ENCODE peak calls at places on chromosomes 1 and 21, in eight cellular contexts. One of them, this sample, is unnamed.

GRCh38 chr21:37627561-37627960 is 261.0 kb downstream of the DYRK1A start:
- DNase-seq in naive thymus-derived CD4-positive, alpha-beta T cell: no peak
- DNase-seq in left lung: no peak
- DNase-seq in transverse colon: no peak
- DNase-seq in aorta: no peak
- DNase-seq in OCI-LY7: no peak
- DNase-seq in lung: no peak
- DNase-seq in CD8-positive, alpha-beta T cell: no peak
- DNase-seq in this sample: no peak

GRCh38 chr1:70459502-70460225 is 48.6 kb downstream of the CTH start:
- DNase-seq in OCI-LY7: no peak
- DNase-seq in aorta: no peak
- DNase-seq in left lung: no peak
- DNase-seq in naive thymus-derived CD4-positive, alpha-beta T cell: no peak
- DNase-seq in transverse colon: no peak
- DNase-seq in lung: no peak
- DNase-seq in CD8-positive, alpha-beta T cell: no peak
- DNase-seq in this sample: no peak

GRCh38 chr1:177817969-177818872 is 151.6 kb downstream of the SEC16B start:
- DNase-seq in left lung: no peak
- DNase-seq in CD8-positive, alpha-beta T cell: no peak
- DNase-seq in lung: no peak
- DNase-seq in transverse colon: no peak
- DNase-seq in aorta: no peak
- DNase-seq in OCI-LY7: peak; percentile 16
- DNase-seq in naive thymus-derived CD4-positive, alpha-beta T cell: no peak
- DNase-seq in this sample: no peak

GRCh38 chr1:3536395-3536794 is 74.9 kb downstream of the MEGF6 start:
- DNase-seq in transverse colon: no peak
- DNase-seq in naive thymus-derived CD4-positive, alpha-beta T cell: no peak
- DNase-seq in OCI-LY7: no peak
- DNase-seq in aorta: no peak
- DNase-seq in CD8-positive, alpha-beta T cell: no peak
- DNase-seq in left lung: no peak
- DNase-seq in lung: no peak
- DNase-seq in this sample: no peak

GRCh38 chr1:107900083-107900945 is 64.7 kb downstream of the VAV3 start:
- DNase-seq in naive thymus-derived CD4-positive, alpha-beta T cell: no peak
- DNase-seq in aorta: no peak
- DNase-seq in OCI-LY7: peak; percentile 51
- DNase-seq in CD8-positive, alpha-beta T cell: no peak
- DNase-seq in left lung: no peak
- DNase-seq in transverse colon: no peak
- DNase-seq in lung: no peak
- DNase-seq in this sample: no peak

GRCh38 chr21:44850905-44851657 is 22.4 kb downstream of the PTTG1IP start:
- DNase-seq in aorta: peak; percentile 42
- DNase-seq in left lung: peak; percentile 16
- DNase-seq in naive thymus-derived CD4-positive, alpha-beta T cell: no peak
- DNase-seq in CD8-positive, alpha-beta T cell: no peak
- DNase-seq in OCI-LY7: no peak
- DNase-seq in transverse colon: no peak
- DNase-seq in lung: no peak
- DNase-seq in this sample: peak; percentile 32

GRCh38 chr1:203045821-203046594 is 19.7 kb downstream of the PPFIA4 start:
- DNase-seq in aorta: peak; percentile 70
- DNase-seq in lung: no peak
- DNase-seq in OCI-LY7: no peak
- DNase-seq in CD8-positive, alpha-beta T cell: no peak
- DNase-seq in naive thymus-derived CD4-positive, alpha-beta T cell: no peak
- DNase-seq in transverse colon: no peak
- DNase-seq in left lung: no peak
- DNase-seq in this sample: no peak

GRCh38 chr1:160797163-160797797 is 1.3 kb downstream of the LY9 start:
- DNase-seq in OCI-LY7: peak; percentile 28
- DNase-seq in aorta: no peak
- DNase-seq in CD8-positive, alpha-beta T cell: no peak
- DNase-seq in lung: peak; percentile 14
- DNase-seq in left lung: no peak
- DNase-seq in naive thymus-derived CD4-positive, alpha-beta T cell: no peak
- DNase-seq in transverse colon: no peak
- DNase-seq in this sample: no peak

GRCh38 chr1:23797478-23798448 is 2.8 kb downstream of the GALE start:
- DNase-seq in aorta: no peak
- DNase-seq in left lung: no peak
- DNase-seq in naive thymus-derived CD4-positive, alpha-beta T cell: no peak
- DNase-seq in CD8-positive, alpha-beta T cell: no peak
- DNase-seq in lung: no peak
- DNase-seq in transverse colon: no peak
- DNase-seq in OCI-LY7: no peak
- DNase-seq in this sample: no peak

GRCh38 chr1:33306561-33307493 is 14.1 kb downstream of the A3GALT2 start:
- DNase-seq in transverse colon: no peak
- DNase-seq in left lung: no peak
- DNase-seq in lung: no peak
- DNase-seq in naive thymus-derived CD4-positive, alpha-beta T cell: no peak
- DNase-seq in CD8-positive, alpha-beta T cell: no peak
- DNase-seq in OCI-LY7: no peak
- DNase-seq in aorta: peak; percentile 82
- DNase-seq in this sample: no peak

GRCh38 chr1:225919906-225920305 is 4.1 kb downstream of the PYCR2 start:
- DNase-seq in lung: peak; percentile 59
- DNase-seq in naive thymus-derived CD4-positive, alpha-beta T cell: no peak
- DNase-seq in CD8-positive, alpha-beta T cell: no peak
- DNase-seq in aorta: peak; percentile 83
- DNase-seq in OCI-LY7: no peak
- DNase-seq in left lung: peak; percentile 66
- DNase-seq in transverse colon: peak; percentile 66
- DNase-seq in this sample: no peak

GRCh38 chr1:102550729-102551384 is 554.1 kb upstream of the OLFM3 start:
- DNase-seq in left lung: no peak
- DNase-seq in CD8-positive, alpha-beta T cell: no peak
- DNase-seq in aorta: no peak
- DNase-seq in transverse colon: no peak
- DNase-seq in OCI-LY7: peak; percentile 46
- DNase-seq in lung: no peak
- DNase-seq in naive thymus-derived CD4-positive, alpha-beta T cell: no peak
- DNase-seq in this sample: no peak

GRCh38 chr1:168129933-168130332 is 6.8 kb downstream of the GPR161 start:
- DNase-seq in aorta: no peak
- DNase-seq in naive thymus-derived CD4-positive, alpha-beta T cell: no peak
- DNase-seq in transverse colon: no peak
- DNase-seq in OCI-LY7: no peak
- DNase-seq in left lung: no peak
- DNase-seq in CD8-positive, alpha-beta T cell: no peak
- DNase-seq in lung: no peak
- DNase-seq in this sample: no peak

GRCh38 chr1:241631674-241632073 is 8.5 kb downstream of the CHML start:
- DNase-seq in left lung: no peak
- DNase-seq in transverse colon: no peak
- DNase-seq in aorta: no peak
- DNase-seq in CD8-positive, alpha-beta T cell: no peak
- DNase-seq in lung: no peak
- DNase-seq in naive thymus-derived CD4-positive, alpha-beta T cell: no peak
- DNase-seq in OCI-LY7: no peak
- DNase-seq in this sample: no peak

GRCh38 chr1:92298573-92299476 is at the start of the genes GLMN and RPAP2:
- DNase-seq in OCI-LY7: peak; percentile 89
- DNase-seq in transverse colon: peak; percentile 84
- DNase-seq in aorta: peak; percentile 92
- DNase-seq in lung: peak; percentile 76
- DNase-seq in left lung: peak; percentile 86
- DNase-seq in CD8-positive, alpha-beta T cell: peak; percentile 73
- DNase-seq in naive thymus-derived CD4-positive, alpha-beta T cell: peak; percentile 76
- DNase-seq in this sample: peak; percentile 86

DNA sequence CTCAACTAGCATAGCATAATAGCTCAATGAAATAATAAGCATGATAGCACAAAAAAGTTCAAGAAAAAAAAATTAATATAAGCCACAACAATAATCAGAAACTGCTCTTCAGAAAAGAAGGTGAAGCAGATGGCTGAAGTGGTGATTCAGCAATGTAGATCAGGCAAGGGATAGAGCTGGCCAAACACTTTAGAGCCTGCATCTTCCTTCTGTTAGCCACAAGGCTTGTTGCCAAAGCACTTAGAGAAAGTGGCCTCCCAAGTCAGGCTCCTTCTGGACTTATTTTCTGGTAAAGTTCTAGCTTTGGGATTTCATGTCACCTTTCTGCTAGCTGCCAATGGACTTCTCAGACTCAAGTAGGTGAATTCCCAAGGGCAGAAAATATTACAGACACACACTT is 60.3 kb upstream of the C1orf87 start:
- DNase-seq in naive thymus-derived CD4-positive, alpha-beta T cell: no peak
- DNase-seq in CD8-positive, alpha-beta T cell: no peak
- DNase-seq in transverse colon: no peak
- DNase-seq in left lung: peak; percentile 41
- DNase-seq in aorta: no peak
- DNase-seq in lung: peak; percentile 35
- DNase-seq in OCI-LY7: no peak
- DNase-seq in this sample: no peak
- H3K4me1 ChIP-seq in naive thymus-derived CD4-positive, alpha-beta T cell: no peaks in the 10 kb centered on the region
- H3K4me1 ChIP-seq in CD8-positive, alpha-beta T cell: peaks cover 4% of the 10 kb centered on the region
- H3K4me1 ChIP-seq in transverse colon: peaks cover 5% of the 10 kb centered on the region
- H3K4me1 ChIP-seq in left lung: no peaks in the 10 kb centered on the region
- H3K4me1 ChIP-seq in aorta: peaks cover 5% of the 10 kb centered on the region
- H3K4me1 ChIP-seq in lung: peaks cover 2% of the 10 kb centered on the region
- H3K4me1 ChIP-seq in OCI-LY7: no peaks in the 10 kb centered on the region
- H3K4me1 ChIP-seq in this sample: peaks cover 9% of the 10 kb centered on the region

DNA sequence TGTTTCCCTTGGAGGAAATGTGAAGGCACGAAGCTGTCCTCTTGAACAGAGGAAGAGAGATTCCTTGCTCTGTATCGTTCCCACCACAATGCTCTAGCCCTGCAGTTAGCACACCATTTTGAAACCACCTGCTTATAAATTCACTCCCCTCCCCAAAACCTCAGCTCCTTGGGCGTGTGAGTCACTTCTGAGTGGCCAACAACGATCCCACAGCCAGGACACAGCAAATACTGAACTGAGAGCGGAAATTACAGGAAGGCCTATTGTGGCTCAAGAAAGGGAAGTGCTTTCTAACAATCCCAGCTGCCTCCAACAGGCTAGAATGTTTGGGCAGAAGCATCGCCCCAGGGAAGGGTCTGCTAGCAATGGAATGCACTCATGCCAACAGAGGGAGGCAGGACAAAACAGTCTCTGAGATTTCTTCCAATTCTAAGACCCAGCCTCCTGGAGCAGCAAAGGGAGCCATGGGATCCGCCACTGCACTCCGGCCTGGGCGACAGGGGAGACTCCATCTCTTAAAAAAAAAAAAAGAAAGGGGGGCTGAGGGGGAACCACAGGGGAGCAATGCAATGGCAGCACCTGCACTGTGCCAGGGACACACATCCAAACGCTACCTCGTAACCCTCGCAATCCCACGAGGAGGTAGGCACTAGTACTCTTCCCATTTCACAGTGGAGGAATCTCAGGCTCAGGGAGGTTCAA is 1.9 kb downstream of the TMEM53 start:
- DNase-seq in aorta: no peak
- DNase-seq in left lung: peak; percentile 74
- DNase-seq in CD8-positive, alpha-beta T cell: no peak
- DNase-seq in transverse colon: no peak
- DNase-seq in lung: peak; percentile 67
- DNase-seq in naive thymus-derived CD4-positive, alpha-beta T cell: no peak
- DNase-seq in OCI-LY7: peak; percentile 44
- DNase-seq in this sample: no peak
- H3K4me1 ChIP-seq in aorta: no peaks in the 10 kb centered on the region
- H3K4me1 ChIP-seq in left lung: peaks cover 35% of the 10 kb centered on the region
- H3K4me1 ChIP-seq in CD8-positive, alpha-beta T cell: peaks cover 12% of the 10 kb centered on the region
- H3K4me1 ChIP-seq in transverse colon: peaks cover 20% of the 10 kb centered on the region
- H3K4me1 ChIP-seq in lung: peaks cover 17% of the 10 kb centered on the region
- H3K4me1 ChIP-seq in naive thymus-derived CD4-positive, alpha-beta T cell: peaks cover 6% of the 10 kb centered on the region
- H3K4me1 ChIP-seq in OCI-LY7: peaks cover 47% of the 10 kb centered on the region
- H3K4me1 ChIP-seq in this sample: peaks cover 22% of the 10 kb centered on the region

DNA sequence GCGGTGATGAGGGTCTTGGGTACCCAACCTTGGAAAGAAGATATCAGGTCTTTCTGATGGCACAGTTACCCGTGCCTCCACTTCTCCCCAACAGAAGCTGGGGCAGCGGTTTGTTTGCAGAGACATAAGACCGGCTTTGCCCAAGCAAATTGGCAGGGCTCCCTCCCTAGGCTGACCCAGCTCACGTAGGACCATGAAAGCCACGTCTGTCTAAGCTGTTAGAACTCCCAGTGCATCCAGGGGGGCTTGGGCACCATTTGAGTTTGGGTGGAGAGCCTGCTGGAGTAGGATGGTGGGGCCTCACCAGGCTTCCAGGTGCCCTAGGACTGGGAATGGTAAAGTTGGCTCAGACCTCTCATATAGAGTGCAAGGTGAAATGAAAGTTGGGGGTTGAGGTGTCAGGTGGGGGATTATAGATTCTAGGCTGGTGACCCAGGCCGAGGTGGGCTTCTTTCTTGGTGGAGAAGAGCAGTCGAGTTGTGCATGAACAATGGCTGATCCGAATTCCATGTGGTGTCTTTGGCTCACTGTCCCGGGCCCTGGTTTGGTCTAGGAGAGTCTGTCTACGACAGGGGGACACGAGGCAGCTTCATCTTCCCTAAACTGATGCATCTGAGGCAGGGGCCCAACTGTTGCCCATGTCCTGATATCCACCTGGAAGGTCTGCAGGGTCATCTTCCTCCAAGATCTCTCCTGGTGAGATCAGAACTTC is 3.4 kb downstream of the POU3F1 start:
- DNase-seq in aorta: peak; percentile 28
- DNase-seq in left lung: no peak
- DNase-seq in CD8-positive, alpha-beta T cell: no peak
- DNase-seq in lung: no peak
- DNase-seq in OCI-LY7: no peak
- DNase-seq in transverse colon: no peak
- DNase-seq in naive thymus-derived CD4-positive, alpha-beta T cell: no peak
- DNase-seq in this sample: no peak
- H3K4me1 ChIP-seq in aorta: no peaks in the 10 kb centered on the region
- H3K4me1 ChIP-seq in left lung: peaks cover 7% of the 10 kb centered on the region
- H3K4me1 ChIP-seq in CD8-positive, alpha-beta T cell: peaks cover 16% of the 10 kb centered on the region
- H3K4me1 ChIP-seq in lung: peaks cover 16% of the 10 kb centered on the region
- H3K4me1 ChIP-seq in OCI-LY7: no peaks in the 10 kb centered on the region
- H3K4me1 ChIP-seq in transverse colon: peaks cover 26% of the 10 kb centered on the region
- H3K4me1 ChIP-seq in naive thymus-derived CD4-positive, alpha-beta T cell: peaks cover 15% of the 10 kb centered on the region
- H3K4me1 ChIP-seq in this sample: peaks cover 11% of the 10 kb centered on the region

DNA sequence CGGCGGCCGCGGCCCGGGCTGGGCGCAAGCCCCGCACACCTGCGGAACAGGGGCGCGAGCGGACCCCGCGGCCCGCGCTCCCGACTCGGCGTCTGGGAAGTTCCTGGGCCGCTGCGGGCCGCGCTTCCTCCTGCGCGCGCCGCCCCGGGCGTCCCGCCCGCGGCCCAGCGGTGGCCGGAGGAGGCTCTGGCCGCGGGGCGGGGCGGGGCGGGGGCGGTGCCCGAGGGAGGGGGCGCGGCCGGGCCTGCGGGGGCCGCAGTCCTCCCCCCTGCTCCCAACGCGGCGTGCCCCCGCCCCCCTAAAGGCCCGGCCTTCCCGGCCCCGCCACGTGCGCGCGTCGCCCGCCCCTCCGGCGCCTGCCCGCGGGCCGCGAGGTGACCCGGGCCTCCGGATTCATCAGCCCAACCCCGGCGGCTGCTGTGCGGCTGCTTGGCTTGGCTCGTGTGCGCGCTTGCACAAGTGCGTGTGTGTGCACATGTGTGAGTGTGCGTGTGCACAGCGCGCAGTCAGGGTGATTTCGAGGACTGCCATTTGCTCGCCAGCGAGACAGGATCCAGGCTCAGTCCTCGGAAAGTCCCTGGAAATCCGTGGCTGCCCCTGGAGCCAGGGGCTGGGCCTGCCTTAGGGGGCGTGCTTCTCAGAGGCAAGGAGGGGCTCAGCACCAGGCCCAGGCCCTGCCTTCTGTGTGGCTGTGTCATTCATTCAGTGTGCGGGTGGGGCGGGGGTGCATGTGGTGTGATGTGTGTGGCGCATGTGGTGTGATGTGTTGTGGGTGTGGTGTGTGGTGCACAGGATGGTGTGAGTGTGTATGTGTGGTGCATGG is at the start of gene C2CD2:
- DNase-seq in lung: peak; percentile 60
- DNase-seq in CD8-positive, alpha-beta T cell: no peak
- DNase-seq in OCI-LY7: no peak
- DNase-seq in transverse colon: peak; percentile 65
- DNase-seq in left lung: peak; percentile 72
- DNase-seq in aorta: peak; percentile 92
- DNase-seq in naive thymus-derived CD4-positive, alpha-beta T cell: no peak
- DNase-seq in this sample: peak; percentile 68
- H3K4me1 ChIP-seq in lung: peaks cover 12% of the 10 kb centered on the region
- H3K4me1 ChIP-seq in CD8-positive, alpha-beta T cell: peaks cover 8% of the 10 kb centered on the region
- H3K4me1 ChIP-seq in OCI-LY7: peaks cover 17% of the 10 kb centered on the region
- H3K4me1 ChIP-seq in transverse colon: peaks cover 30% of the 10 kb centered on the region
- H3K4me1 ChIP-seq in left lung: peaks cover 22% of the 10 kb centered on the region
- H3K4me1 ChIP-seq in aorta: no peaks in the 10 kb centered on the region
- H3K4me1 ChIP-seq in naive thymus-derived CD4-positive, alpha-beta T cell: peaks cover 6% of the 10 kb centered on the region
- H3K4me1 ChIP-seq in this sample: peaks cover 7% of the 10 kb centered on the region